ENCODE peak calls at places on chromosomes 6 and 20, in nine cellular contexts. H is iris pigment epithelial cell; D is fibroblast of lung; K is T-helper 1 cell; N is Kasumi-1; V is HCT116; I is COR-L47; T is HTR-8/SVneo; O is stimulated activated CD4-positive, alpha-beta T cell treated with anti-CD3 and anti-CD28 coated beads, Interleukin-4, amount 100 ng/mL, for 24 hours. P is an unnamed sample.
A peak's percentile ranks its signal among the peaks of the same experiment; 100 is the strongest.

GRCh38 chr6:125123468-125124249 is 29.9 kb upstream of the TPD52L1 start:
- DNase-seq in H (no peak), D (no peak), K (no peak), N (no peak), V (no peak), I (no peak), T (no peak), O (no peak), P (no peak)

GRCh38 chr20:50066161-50066834 is 46.7 kb downstream of the UBE2V1 start:
- DNase-seq in H (no peak), D (no peak), K (no peak), N (no peak), V (no peak), I (no peak), T (no peak), O (no peak), P (no peak)

GRCh38 chr20:50215917-50216316 is 25.3 kb downstream of the CEBPB start:
- DNase-seq in H (no peak), D (no peak), K (no peak), N (no peak), V (no peak), I (no peak), T (no peak), O (no peak), P (no peak)

GRCh38 chr6:45075246-45075645 is 252.9 kb upstream of the RUNX2 start:
- DNase-seq in H (peak; percentile 98), D (peak; percentile 99), K (no peak), N (no peak), V (no peak), I (no peak), T (peak; percentile 7), O (no peak), P (no peak)

GRCh38 chr6:78831492-78831891 is 35.9 kb upstream of the IRAK1BP1 start:
- DNase-seq in H (peak; percentile 76), D (peak; percentile 92), K (no peak), N (no peak), V (no peak), I (no peak), T (no peak), O (no peak), P (no peak)

GRCh38 chr20:40960521-40960956 is 68.1 kb upstream of the TOP1 start:
- DNase-seq in H (no peak), D (peak; percentile 44), K (no peak), N (no peak), V (no peak), I (no peak), T (no peak), O (no peak), P (no peak)

GRCh38 chr6:163324928-163325784 is 89.4 kb upstream of the QKI start:
- DNase-seq in H (peak; percentile 47), D (peak; percentile 63), K (no peak), N (peak; percentile 17), V (no peak), I (no peak), T (no peak), O (no peak), P (no peak)

GRCh38 chr6:35370799-35371493 is 28.6 kb downstream of the PPARD start:
- DNase-seq in H (peak; percentile 34), D (no peak), K (no peak), N (peak; percentile 71), V (no peak), I (no peak), T (no peak), O (no peak), P (peak; percentile 51)

GRCh38 chr20:24502184-24502583 is 32.8 kb downstream of the SYNDIG1 start:
- DNase-seq in H (peak; percentile 5), D (peak; percentile 84), K (no peak), N (no peak), V (no peak), I (no peak), T (no peak), O (no peak), P (no peak)

GRCh38 chr20:11437611-11438380 is 479.9 kb upstream of the BTBD3 start:
- DNase-seq in H (no peak), D (no peak), K (no peak), N (no peak), V (no peak), I (no peak), T (no peak), O (no peak), P (no peak)

GRCh38 chr6:125296461-125296860 is 5.3 kb downstream of the HDDC2 start:
- DNase-seq in H (no peak), D (peak; percentile 34), K (no peak), N (no peak), V (no peak), I (no peak), T (no peak), O (no peak), P (no peak)